ENCODE peak calls at places on chromosomes 13 and 19, in ten cellular contexts. One of them, this sample, is unnamed.

GRCh38 chr13:109785141-109785891 is 1.1 kb downstream of the IRS2 start:
- DNase-seq in stimulated activated CD8-positive, alpha-beta memory T cell treated with anti-CD3 and anti-CD28 coated beads, Interleukin-7, amount 100 ng/mL, for 1 hour: no peak
- DNase-seq in smooth muscle cell of the brain vasculature: no peak
- DNase-seq in hepatic stellate cell: peak; percentile 34
- DNase-seq in SK-MEL-5: peak; percentile 55
- DNase-seq in GM18507: no peak
- DNase-seq in stimulated activated CD4-positive, alpha-beta T cell treated with anti-CD3 and anti-CD28 coated beads, Interleukin-4, amount 100 ng/mL, for 1 hour: peak; percentile 51
- DNase-seq in T-cell: peak; percentile 55
- DNase-seq in NCI-H1092 treated with DMSO at 0.1 percent for 48 hours: peak; percentile 71
- DNase-seq in DMS79 treated with DMSO at 0.1 percent for 48 hours: peak; percentile 87
- DNase-seq in this sample: no peak

GRCh38 chr13:100269837-100270236 is 180.9 kb downstream of the PCCA start:
- DNase-seq in stimulated activated CD8-positive, alpha-beta memory T cell treated with anti-CD3 and anti-CD28 coated beads, Interleukin-7, amount 100 ng/mL, for 1 hour: no peak
- DNase-seq in smooth muscle cell of the brain vasculature: peak; percentile 65
- DNase-seq in hepatic stellate cell: peak; percentile 12
- DNase-seq in SK-MEL-5: peak; percentile 9
- DNase-seq in GM18507: no peak
- DNase-seq in stimulated activated CD4-positive, alpha-beta T cell treated with anti-CD3 and anti-CD28 coated beads, Interleukin-4, amount 100 ng/mL, for 1 hour: no peak
- DNase-seq in T-cell: no peak
- DNase-seq in NCI-H1092 treated with DMSO at 0.1 percent for 48 hours: no peak
- DNase-seq in DMS79 treated with DMSO at 0.1 percent for 48 hours: no peak
- DNase-seq in this sample: no peak

GRCh38 chr13:41111454-41111853 is 21.1 kb downstream of the KBTBD6 start:
- DNase-seq in stimulated activated CD8-positive, alpha-beta memory T cell treated with anti-CD3 and anti-CD28 coated beads, Interleukin-7, amount 100 ng/mL, for 1 hour: no peak
- DNase-seq in smooth muscle cell of the brain vasculature: no peak
- DNase-seq in hepatic stellate cell: no peak
- DNase-seq in SK-MEL-5: no peak
- DNase-seq in GM18507: no peak
- DNase-seq in stimulated activated CD4-positive, alpha-beta T cell treated with anti-CD3 and anti-CD28 coated beads, Interleukin-4, amount 100 ng/mL, for 1 hour: no peak
- DNase-seq in T-cell: no peak
- DNase-seq in NCI-H1092 treated with DMSO at 0.1 percent for 48 hours: no peak
- DNase-seq in DMS79 treated with DMSO at 0.1 percent for 48 hours: no peak
- DNase-seq in this sample: no peak

GRCh38 chr13:22375151-22375550 is 704.3 kb downstream of the FGF9 start:
- DNase-seq in stimulated activated CD8-positive, alpha-beta memory T cell treated with anti-CD3 and anti-CD28 coated beads, Interleukin-7, amount 100 ng/mL, for 1 hour: no peak
- DNase-seq in smooth muscle cell of the brain vasculature: no peak
- DNase-seq in hepatic stellate cell: no peak
- DNase-seq in SK-MEL-5: no peak
- DNase-seq in GM18507: no peak
- DNase-seq in stimulated activated CD4-positive, alpha-beta T cell treated with anti-CD3 and anti-CD28 coated beads, Interleukin-4, amount 100 ng/mL, for 1 hour: no peak
- DNase-seq in T-cell: no peak
- DNase-seq in NCI-H1092 treated with DMSO at 0.1 percent for 48 hours: no peak
- DNase-seq in DMS79 treated with DMSO at 0.1 percent for 48 hours: no peak
- DNase-seq in this sample: no peak

GRCh38 chr19:19549804-19550453 is 11.9 kb downstream of the CILP2 start:
- DNase-seq in stimulated activated CD8-positive, alpha-beta memory T cell treated with anti-CD3 and anti-CD28 coated beads, Interleukin-7, amount 100 ng/mL, for 1 hour: no peak
- DNase-seq in smooth muscle cell of the brain vasculature: no peak
- DNase-seq in hepatic stellate cell: no peak
- DNase-seq in SK-MEL-5: no peak
- DNase-seq in GM18507: no peak
- DNase-seq in stimulated activated CD4-positive, alpha-beta T cell treated with anti-CD3 and anti-CD28 coated beads, Interleukin-4, amount 100 ng/mL, for 1 hour: no peak
- DNase-seq in T-cell: no peak
- DNase-seq in NCI-H1092 treated with DMSO at 0.1 percent for 48 hours: no peak
- DNase-seq in DMS79 treated with DMSO at 0.1 percent for 48 hours: no peak
- DNase-seq in this sample: no peak

GRCh38 chr19:56189785-56190184 is 7.8 kb downstream of the ZSCAN5B start:
- DNase-seq in stimulated activated CD8-positive, alpha-beta memory T cell treated with anti-CD3 and anti-CD28 coated beads, Interleukin-7, amount 100 ng/mL, for 1 hour: no peak
- DNase-seq in smooth muscle cell of the brain vasculature: no peak
- DNase-seq in hepatic stellate cell: no peak
- DNase-seq in SK-MEL-5: no peak
- DNase-seq in GM18507: no peak
- DNase-seq in stimulated activated CD4-positive, alpha-beta T cell treated with anti-CD3 and anti-CD28 coated beads, Interleukin-4, amount 100 ng/mL, for 1 hour: no peak
- DNase-seq in T-cell: no peak
- DNase-seq in NCI-H1092 treated with DMSO at 0.1 percent for 48 hours: no peak
- DNase-seq in DMS79 treated with DMSO at 0.1 percent for 48 hours: no peak
- DNase-seq in this sample: no peak

GRCh38 chr13:39676315-39676876 is 20.9 kb downstream of the COG6 start:
- DNase-seq in stimulated activated CD8-positive, alpha-beta memory T cell treated with anti-CD3 and anti-CD28 coated beads, Interleukin-7, amount 100 ng/mL, for 1 hour: no peak
- DNase-seq in smooth muscle cell of the brain vasculature: peak; percentile 49
- DNase-seq in hepatic stellate cell: no peak
- DNase-seq in SK-MEL-5: peak; percentile 68
- DNase-seq in GM18507: no peak
- DNase-seq in stimulated activated CD4-positive, alpha-beta T cell treated with anti-CD3 and anti-CD28 coated beads, Interleukin-4, amount 100 ng/mL, for 1 hour: no peak
- DNase-seq in T-cell: peak; percentile 5
- DNase-seq in NCI-H1092 treated with DMSO at 0.1 percent for 48 hours: peak; percentile 20
- DNase-seq in DMS79 treated with DMSO at 0.1 percent for 48 hours: peak; percentile 20
- DNase-seq in this sample: peak; percentile 19

GRCh38 chr19:7701654-7702457 is at the start of gene FCER2:
- DNase-seq in stimulated activated CD8-positive, alpha-beta memory T cell treated with anti-CD3 and anti-CD28 coated beads, Interleukin-7, amount 100 ng/mL, for 1 hour: no peak
- DNase-seq in smooth muscle cell of the brain vasculature: no peak
- DNase-seq in hepatic stellate cell: no peak
- DNase-seq in SK-MEL-5: no peak
- DNase-seq in GM18507: no peak
- DNase-seq in stimulated activated CD4-positive, alpha-beta T cell treated with anti-CD3 and anti-CD28 coated beads, Interleukin-4, amount 100 ng/mL, for 1 hour: no peak
- DNase-seq in T-cell: no peak
- DNase-seq in NCI-H1092 treated with DMSO at 0.1 percent for 48 hours: no peak
- DNase-seq in DMS79 treated with DMSO at 0.1 percent for 48 hours: no peak
- DNase-seq in this sample: no peak

GRCh38 chr13:112670864-112671263 is 19.0 kb upstream of the ATP11A start:
- DNase-seq in stimulated activated CD8-positive, alpha-beta memory T cell treated with anti-CD3 and anti-CD28 coated beads, Interleukin-7, amount 100 ng/mL, for 1 hour: no peak
- DNase-seq in smooth muscle cell of the brain vasculature: no peak
- DNase-seq in hepatic stellate cell: no peak
- DNase-seq in SK-MEL-5: no peak
- DNase-seq in GM18507: no peak
- DNase-seq in stimulated activated CD4-positive, alpha-beta T cell treated with anti-CD3 and anti-CD28 coated beads, Interleukin-4, amount 100 ng/mL, for 1 hour: no peak
- DNase-seq in T-cell: no peak
- DNase-seq in NCI-H1092 treated with DMSO at 0.1 percent for 48 hours: no peak
- DNase-seq in DMS79 treated with DMSO at 0.1 percent for 48 hours: no peak
- DNase-seq in this sample: no peak

GRCh38 chr19:38383743-38384142 is 4.1 kb downstream of the GGN start:
- DNase-seq in stimulated activated CD8-positive, alpha-beta memory T cell treated with anti-CD3 and anti-CD28 coated beads, Interleukin-7, amount 100 ng/mL, for 1 hour: no peak
- DNase-seq in smooth muscle cell of the brain vasculature: no peak
- DNase-seq in hepatic stellate cell: no peak
- DNase-seq in SK-MEL-5: no peak
- DNase-seq in GM18507: no peak
- DNase-seq in stimulated activated CD4-positive, alpha-beta T cell treated with anti-CD3 and anti-CD28 coated beads, Interleukin-4, amount 100 ng/mL, for 1 hour: no peak
- DNase-seq in T-cell: no peak
- DNase-seq in NCI-H1092 treated with DMSO at 0.1 percent for 48 hours: no peak
- DNase-seq in DMS79 treated with DMSO at 0.1 percent for 48 hours: no peak
- DNase-seq in this sample: no peak

GRCh38 chr13:37791699-37792098 is 77.9 kb downstream of the TRPC4 start:
- DNase-seq in stimulated activated CD8-positive, alpha-beta memory T cell treated with anti-CD3 and anti-CD28 coated beads, Interleukin-7, amount 100 ng/mL, for 1 hour: no peak
- DNase-seq in smooth muscle cell of the brain vasculature: no peak
- DNase-seq in hepatic stellate cell: no peak
- DNase-seq in SK-MEL-5: no peak
- DNase-seq in GM18507: no peak
- DNase-seq in stimulated activated CD4-positive, alpha-beta T cell treated with anti-CD3 and anti-CD28 coated beads, Interleukin-4, amount 100 ng/mL, for 1 hour: no peak
- DNase-seq in T-cell: no peak
- DNase-seq in NCI-H1092 treated with DMSO at 0.1 percent for 48 hours: no peak
- DNase-seq in DMS79 treated with DMSO at 0.1 percent for 48 hours: no peak
- DNase-seq in this sample: no peak

GRCh38 chr13:36992362-36992761 is 6.8 kb downstream of the ALG5 start:
- DNase-seq in stimulated activated CD8-positive, alpha-beta memory T cell treated with anti-CD3 and anti-CD28 coated beads, Interleukin-7, amount 100 ng/mL, for 1 hour: no peak
- DNase-seq in smooth muscle cell of the brain vasculature: no peak
- DNase-seq in hepatic stellate cell: no peak
- DNase-seq in SK-MEL-5: no peak
- DNase-seq in GM18507: no peak
- DNase-seq in stimulated activated CD4-positive, alpha-beta T cell treated with anti-CD3 and anti-CD28 coated beads, Interleukin-4, amount 100 ng/mL, for 1 hour: no peak
- DNase-seq in T-cell: no peak
- DNase-seq in NCI-H1092 treated with DMSO at 0.1 percent for 48 hours: no peak
- DNase-seq in DMS79 treated with DMSO at 0.1 percent for 48 hours: no peak
- DNase-seq in this sample: no peak

GRCh38 chr13:75839418-75839817 is 203.3 kb downstream of the LMO7 start:
- DNase-seq in stimulated activated CD8-positive, alpha-beta memory T cell treated with anti-CD3 and anti-CD28 coated beads, Interleukin-7, amount 100 ng/mL, for 1 hour: no peak
- DNase-seq in smooth muscle cell of the brain vasculature: no peak
- DNase-seq in hepatic stellate cell: no peak
- DNase-seq in SK-MEL-5: no peak
- DNase-seq in GM18507: no peak
- DNase-seq in stimulated activated CD4-positive, alpha-beta T cell treated with anti-CD3 and anti-CD28 coated beads, Interleukin-4, amount 100 ng/mL, for 1 hour: no peak
- DNase-seq in T-cell: no peak
- DNase-seq in NCI-H1092 treated with DMSO at 0.1 percent for 48 hours: no peak
- DNase-seq in DMS79 treated with DMSO at 0.1 percent for 48 hours: no peak
- DNase-seq in this sample: no peak

GRCh38 chr19:12840091-12841079 is 2.1 kb downstream of the MAST1 start:
- DNase-seq in stimulated activated CD8-positive, alpha-beta memory T cell treated with anti-CD3 and anti-CD28 coated beads, Interleukin-7, amount 100 ng/mL, for 1 hour: no peak
- DNase-seq in smooth muscle cell of the brain vasculature: no peak
- DNase-seq in hepatic stellate cell: no peak
- DNase-seq in SK-MEL-5: peak; percentile 88
- DNase-seq in GM18507: no peak
- DNase-seq in stimulated activated CD4-positive, alpha-beta T cell treated with anti-CD3 and anti-CD28 coated beads, Interleukin-4, amount 100 ng/mL, for 1 hour: peak; percentile 32
- DNase-seq in T-cell: no peak
- DNase-seq in NCI-H1092 treated with DMSO at 0.1 percent for 48 hours: no peak
- DNase-seq in DMS79 treated with DMSO at 0.1 percent for 48 hours: no peak
- DNase-seq in this sample: peak; percentile 92

GRCh38 chr19:49554701-49555181 is 25.6 kb downstream of the NOSIP start:
- DNase-seq in stimulated activated CD8-positive, alpha-beta memory T cell treated with anti-CD3 and anti-CD28 coated beads, Interleukin-7, amount 100 ng/mL, for 1 hour: no peak
- DNase-seq in smooth muscle cell of the brain vasculature: no peak
- DNase-seq in hepatic stellate cell: no peak
- DNase-seq in SK-MEL-5: no peak
- DNase-seq in GM18507: no peak
- DNase-seq in stimulated activated CD4-positive, alpha-beta T cell treated with anti-CD3 and anti-CD28 coated beads, Interleukin-4, amount 100 ng/mL, for 1 hour: peak; percentile 29
- DNase-seq in T-cell: peak; percentile 44
- DNase-seq in NCI-H1092 treated with DMSO at 0.1 percent for 48 hours: no peak
- DNase-seq in DMS79 treated with DMSO at 0.1 percent for 48 hours: no peak
- DNase-seq in this sample: no peak

GRCh38 chr19:29547981-29548380 is 22.2 kb downstream of the VSTM2B start:
- DNase-seq in stimulated activated CD8-positive, alpha-beta memory T cell treated with anti-CD3 and anti-CD28 coated beads, Interleukin-7, amount 100 ng/mL, for 1 hour: no peak
- DNase-seq in smooth muscle cell of the brain vasculature: no peak
- DNase-seq in hepatic stellate cell: no peak
- DNase-seq in SK-MEL-5: no peak
- DNase-seq in GM18507: no peak
- DNase-seq in stimulated activated CD4-positive, alpha-beta T cell treated with anti-CD3 and anti-CD28 coated beads, Interleukin-4, amount 100 ng/mL, for 1 hour: no peak
- DNase-seq in T-cell: no peak
- DNase-seq in NCI-H1092 treated with DMSO at 0.1 percent for 48 hours: no peak
- DNase-seq in DMS79 treated with DMSO at 0.1 percent for 48 hours: no peak
- DNase-seq in this sample: no peak

GRCh38 chr13:51958217-51958547 is 53.1 kb downstream of the ATP7B start:
- DNase-seq in stimulated activated CD8-positive, alpha-beta memory T cell treated with anti-CD3 and anti-CD28 coated beads, Interleukin-7, amount 100 ng/mL, for 1 hour: no peak
- DNase-seq in smooth muscle cell of the brain vasculature: no peak
- DNase-seq in hepatic stellate cell: no peak
- DNase-seq in SK-MEL-5: no peak
- DNase-seq in GM18507: no peak
- DNase-seq in stimulated activated CD4-positive, alpha-beta T cell treated with anti-CD3 and anti-CD28 coated beads, Interleukin-4, amount 100 ng/mL, for 1 hour: no peak
- DNase-seq in T-cell: no peak
- DNase-seq in NCI-H1092 treated with DMSO at 0.1 percent for 48 hours: no peak
- DNase-seq in DMS79 treated with DMSO at 0.1 percent for 48 hours: no peak
- DNase-seq in this sample: no peak

GRCh38 chr13:33351324-33351723 is 65.8 kb upstream of the STARD13 start:
- DNase-seq in stimulated activated CD8-positive, alpha-beta memory T cell treated with anti-CD3 and anti-CD28 coated beads, Interleukin-7, amount 100 ng/mL, for 1 hour: no peak
- DNase-seq in smooth muscle cell of the brain vasculature: peak; percentile 39
- DNase-seq in hepatic stellate cell: peak; percentile 75
- DNase-seq in SK-MEL-5: no peak
- DNase-seq in GM18507: no peak
- DNase-seq in stimulated activated CD4-positive, alpha-beta T cell treated with anti-CD3 and anti-CD28 coated beads, Interleukin-4, amount 100 ng/mL, for 1 hour: no peak
- DNase-seq in T-cell: no peak
- DNase-seq in NCI-H1092 treated with DMSO at 0.1 percent for 48 hours: no peak
- DNase-seq in DMS79 treated with DMSO at 0.1 percent for 48 hours: peak; percentile 18
- DNase-seq in this sample: no peak

GRCh38 chr19:10551698-10552301 is 8.1 kb downstream of the ATG4D start:
- DNase-seq in stimulated activated CD8-positive, alpha-beta memory T cell treated with anti-CD3 and anti-CD28 coated beads, Interleukin-7, amount 100 ng/mL, for 1 hour: no peak
- DNase-seq in smooth muscle cell of the brain vasculature: no peak
- DNase-seq in hepatic stellate cell: peak; percentile 0
- DNase-seq in SK-MEL-5: peak; percentile 64
- DNase-seq in GM18507: no peak
- DNase-seq in stimulated activated CD4-positive, alpha-beta T cell treated with anti-CD3 and anti-CD28 coated beads, Interleukin-4, amount 100 ng/mL, for 1 hour: peak; percentile 37
- DNase-seq in T-cell: peak; percentile 44
- DNase-seq in NCI-H1092 treated with DMSO at 0.1 percent for 48 hours: no peak
- DNase-seq in DMS79 treated with DMSO at 0.1 percent for 48 hours: no peak
- DNase-seq in this sample: no peak

This sample was measured in COLO829.